ENCODE peak calls at places on chromosomes 7 and 10, in six cellular contexts. D, G, O, Q, U and X are unnamed samples.

GRCh38 chr10:77189056-77189455 is 448.6 kb downstream of the KCNMA1 start:
- DNase-seq in G (no peak), D (no peak), U (no peak), Q (no peak), O (no peak), X (no peak)

GRCh38 chr10:34260904-34261303 is 554.2 kb downstream of the PARD3 start:
- DNase-seq in O (no peak), G (no peak), U (no peak), Q (no peak), D (no peak), X (no peak)

GRCh38 chr10:73648975-73649829 is 6.6 kb downstream of the SYNPO2L start:
- DNase-seq in D (no peak), U (no peak), O (no peak), G (no peak), Q (no peak), X (no peak)

GRCh38 chr7:129903935-129904334 is 48.8 kb downstream of the UBE2H start:
- DNase-seq in Q (no peak), G (no peak), D (no peak), O (no peak), U (no peak), X (no peak)

GRCh38 chr7:37921340-37921805 is 933 bp downstream of the EPDR1 start:
- DNase-seq in O (peak; percentile 65), Q (no peak), G (no peak), U (no peak), D (peak; percentile 74), X (peak; percentile 77)

GRCh38 chr10:30744124-30744523 is 114.6 kb upstream of the LYZL2 start:
- DNase-seq in G (no peak), D (no peak), O (no peak), Q (no peak), U (no peak), X (no peak)

GRCh38 chr7:116543664-116544063 is 18.8 kb downstream of the CAV1 start:
- DNase-seq in G (no peak), U (no peak), D (no peak), O (no peak), Q (no peak), X (no peak)

GRCh38 chr10:47145290-47145934 is 154.6 kb upstream of the GDF10 start:
- DNase-seq in O (no peak), U (no peak), D (no peak), Q (no peak), G (no peak), X (no peak)

GRCh38 chr7:2807455-2807845 is 36.7 kb downstream of the GNA12 start:
- DNase-seq in U (no peak), D (no peak), O (no peak), G (no peak), Q (no peak), X (no peak)

GRCh38 chr7:69732203-69732602 is 133.9 kb downstream of the AUTS2 start:
- DNase-seq in G (no peak), D (peak; percentile 72), Q (no peak), U (no peak), O (no peak), X (no peak)

GRCh38 chr7:106313456-106313891 is 28.7 kb upstream of the NAMPT start:
- DNase-seq in U (no peak), G (no peak), D (peak; percentile 36), Q (no peak), O (no peak), X (no peak)

GRCh38 chr7:21370283-21370982 is 57.5 kb upstream of the SP4 start:
- DNase-seq in Q (no peak), U (no peak), G (peak; percentile 49), D (no peak), O (no peak), X (no peak)

GRCh38 chr10:124307531-124308350 is 111.0 kb downstream of the OAT start:
- DNase-seq in Q (no peak), G (no peak), U (no peak), D (no peak), O (no peak), X (no peak)

GRCh38 chr7:34603711-34604444 is 54.1 kb upstream of the NPSR1 start:
- DNase-seq in Q (no peak), O (no peak), G (no peak), D (no peak), U (no peak), X (no peak)

GRCh38 chr10:123721441-123722049 is 55.4 kb downstream of the GPR26 start:
- DNase-seq in Q (no peak), G (no peak), O (no peak), U (no peak), D (no peak), X (no peak)

GRCh38 chr7:68031180-68031943 is 1034.7 kb downstream of the TYW1 start:
- DNase-seq in U (no peak), O (no peak), G (no peak), D (no peak), Q (no peak), X (no peak)

GRCh38 chr7:140683657-140684056 is 10.9 kb downstream of the ADCK2 start:
- DNase-seq in O (peak; percentile 32), D (no peak), Q (no peak), U (no peak), G (no peak), X (no peak)

GRCh38 chr10:128058746-128059125 is 67.5 kb downstream of the MKI67 start:
- DNase-seq in U (no peak), D (no peak), Q (no peak), O (no peak), G (no peak), X (no peak)

GRCh38 chr10:35083242-35083641 is 6.9 kb downstream of the CUL2 start:
- DNase-seq in Q (no peak), U (no peak), O (no peak), D (no peak), G (no peak), X (no peak)

GRCh38 chr7:8831386-8831785 is 398.0 kb downstream of the NXPH1 start:
- DNase-seq in U (no peak), O (no peak), D (no peak), Q (no peak), G (no peak), X (no peak)

GRCh38 chr10:44950326-44951225 is 9.0 kb upstream of the RASSF4 start:
- DNase-seq in D (no peak), U (no peak), Q (no peak), O (peak; percentile 40), G (no peak), X (no peak)

GRCh38 chr7:38756521-38756920 is 125.3 kb upstream of the AMPH start:
- DNase-seq in U (no peak), G (no peak), D (no peak), O (no peak), Q (no peak), X (no peak)